ENCODE peak calls at places on chromosome X, in ten cellular contexts. One of them, this sample, is unnamed.

GRCh38 chrX:148500428-148501120 is at the start of gene AFF2:
- DNase-seq in K562: no peak
- DNase-seq in upper lobe of left lung: peak
- DNase-seq in stomach: peak
- DNase-seq in HCT116: no peak
- DNase-seq in endothelial cell of umbilical vein: peak
- DNase-seq in GM12878: no peak
- DNase-seq in HepG2: no peak
- DNase-seq in breast epithelium: no peak
- DNase-seq in H1: peak
- DNase-seq in this sample: peak

GRCh38 chrX:57595381-57595811 is 3.6 kb downstream of the ZXDB start:
- DNase-seq in K562: no peak
- DNase-seq in upper lobe of left lung: no peak
- DNase-seq in stomach: no peak
- DNase-seq in HCT116: no peak
- DNase-seq in endothelial cell of umbilical vein: peak
- DNase-seq in GM12878: no peak
- DNase-seq in HepG2: no peak
- DNase-seq in breast epithelium: no peak
- DNase-seq in H1: no peak
- DNase-seq in this sample: no peak

GRCh38 chrX:100652266-100652665 is 8.3 kb downstream of the SRPX2 start:
- DNase-seq in K562: no peak
- DNase-seq in upper lobe of left lung: no peak
- DNase-seq in stomach: no peak
- DNase-seq in HCT116: no peak
- DNase-seq in endothelial cell of umbilical vein: no peak
- DNase-seq in GM12878: no peak
- DNase-seq in HepG2: no peak
- DNase-seq in breast epithelium: no peak
- DNase-seq in H1: no peak
- DNase-seq in this sample: no peak

GRCh38 chrX:40207626-40208025 is 109.9 kb upstream of the BCOR start:
- DNase-seq in K562: peak
- DNase-seq in upper lobe of left lung: no peak
- DNase-seq in stomach: no peak
- DNase-seq in HCT116: no peak
- DNase-seq in endothelial cell of umbilical vein: no peak
- DNase-seq in GM12878: no peak
- DNase-seq in HepG2: no peak
- DNase-seq in breast epithelium: no peak
- DNase-seq in H1: no peak
- DNase-seq in this sample: no peak

GRCh38 chrX:1164322-1165288 is 47.8 kb downstream of the CRLF2 start:
- DNase-seq in K562: no peak
- DNase-seq in upper lobe of left lung: no peak
- DNase-seq in stomach: no peak
- DNase-seq in HCT116: no peak
- DNase-seq in endothelial cell of umbilical vein: no peak
- DNase-seq in GM12878: no peak
- DNase-seq in HepG2: no peak
- DNase-seq in breast epithelium: no peak
- DNase-seq in H1: peak
- DNase-seq in this sample: peak

GRCh38 chrX:126929071-126929470 is 109.5 kb downstream of the PRR32 start:
- DNase-seq in K562: no peak
- DNase-seq in upper lobe of left lung: no peak
- DNase-seq in stomach: no peak
- DNase-seq in HCT116: no peak
- DNase-seq in endothelial cell of umbilical vein: no peak
- DNase-seq in GM12878: no peak
- DNase-seq in HepG2: no peak
- DNase-seq in breast epithelium: no peak
- DNase-seq in H1: no peak
- DNase-seq in this sample: no peak

GRCh38 chrX:74242050-74242449 is 61.9 kb upstream of the ZCCHC13 start:
- DNase-seq in K562: no peak
- DNase-seq in upper lobe of left lung: no peak
- DNase-seq in stomach: no peak
- DNase-seq in HCT116: no peak
- DNase-seq in endothelial cell of umbilical vein: peak
- DNase-seq in GM12878: no peak
- DNase-seq in HepG2: peak
- DNase-seq in breast epithelium: no peak
- DNase-seq in H1: no peak
- DNase-seq in this sample: no peak

GRCh38 chrX:7294483-7294882 is 146.5 kb upstream of the PUDP start:
- DNase-seq in K562: no peak
- DNase-seq in upper lobe of left lung: no peak
- DNase-seq in stomach: no peak
- DNase-seq in HCT116: no peak
- DNase-seq in endothelial cell of umbilical vein: no peak
- DNase-seq in GM12878: no peak
- DNase-seq in HepG2: no peak
- DNase-seq in breast epithelium: no peak
- DNase-seq in H1: no peak
- DNase-seq in this sample: no peak

GRCh38 chrX:45006002-45006800 is 133.2 kb downstream of the KDM6A start:
- DNase-seq in K562: no peak
- DNase-seq in upper lobe of left lung: no peak
- DNase-seq in stomach: no peak
- DNase-seq in HCT116: peak
- DNase-seq in endothelial cell of umbilical vein: no peak
- DNase-seq in GM12878: no peak
- DNase-seq in HepG2: no peak
- DNase-seq in breast epithelium: no peak
- DNase-seq in H1: no peak
- DNase-seq in this sample: no peak

GRCh38 chrX:153946910-153947769 is 2.7 kb upstream of the RENBP start:
- DNase-seq in K562: peak
- DNase-seq in upper lobe of left lung: peak
- DNase-seq in stomach: peak
- DNase-seq in HCT116: peak
- DNase-seq in endothelial cell of umbilical vein: peak
- DNase-seq in GM12878: no peak
- DNase-seq in HepG2: peak
- DNase-seq in breast epithelium: no peak
- DNase-seq in H1: peak
- DNase-seq in this sample: peak

GRCh38 chrX:3268804-3269203 is 77.6 kb downstream of the MXRA5 start:
- DNase-seq in K562: no peak
- DNase-seq in upper lobe of left lung: no peak
- DNase-seq in stomach: no peak
- DNase-seq in HCT116: no peak
- DNase-seq in endothelial cell of umbilical vein: peak
- DNase-seq in GM12878: no peak
- DNase-seq in HepG2: no peak
- DNase-seq in breast epithelium: no peak
- DNase-seq in H1: no peak
- DNase-seq in this sample: no peak

DNA sequence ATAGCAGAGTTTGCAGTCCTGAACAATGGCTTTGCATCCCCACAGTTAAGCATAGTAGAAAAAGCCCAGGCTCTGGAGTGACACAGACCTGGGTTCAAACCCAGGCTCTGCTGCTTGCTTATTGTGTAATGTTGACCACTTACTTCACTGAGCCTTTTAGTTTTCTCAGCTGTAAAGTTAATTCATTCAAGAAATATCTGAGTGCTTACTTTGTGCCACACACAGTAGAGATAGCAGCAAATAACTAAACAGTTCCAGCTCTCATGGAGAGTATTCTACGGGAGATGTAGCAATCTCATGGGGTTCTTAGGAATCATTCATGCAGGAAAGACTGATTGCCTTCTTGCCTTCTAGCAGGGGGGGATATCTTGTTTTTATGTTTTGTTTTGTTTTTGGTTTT is 63.2 kb downstream of the SLC9A6 start:
- DNase-seq in K562: no peak
- DNase-seq in upper lobe of left lung: no peak
- DNase-seq in stomach: no peak
- DNase-seq in HCT116: no peak
- DNase-seq in endothelial cell of umbilical vein: no peak
- DNase-seq in GM12878: no peak
- DNase-seq in HepG2: no peak
- DNase-seq in breast epithelium: no peak
- DNase-seq in H1: no peak
- DNase-seq in this sample: no peak
- H3K27ac ChIP-seq in K562: no peak
- H3K27ac ChIP-seq in upper lobe of left lung: no peak
- H3K27ac ChIP-seq in stomach: no peak
- H3K27ac ChIP-seq in HCT116: no peak
- H3K27ac ChIP-seq in endothelial cell of umbilical vein: no peak
- H3K27ac ChIP-seq in GM12878: no peak
- H3K27ac ChIP-seq in HepG2: no peak
- H3K27ac ChIP-seq in breast epithelium: no peak
- H3K27ac ChIP-seq in H1: no peak
- H3K27ac ChIP-seq in this sample: no peak

GRCh38 chrX:14344172-14344940 is 185.0 kb upstream of the GLRA2 start:
- DNase-seq in K562: peak
- DNase-seq in upper lobe of left lung: no peak
- DNase-seq in stomach: no peak
- DNase-seq in HCT116: no peak
- DNase-seq in endothelial cell of umbilical vein: no peak
- DNase-seq in GM12878: no peak
- DNase-seq in HepG2: no peak
- DNase-seq in breast epithelium: no peak
- DNase-seq in H1: no peak
- DNase-seq in this sample: no peak

GRCh38 chrX:14351889-14352288 is 177.4 kb upstream of the GLRA2 start:
- DNase-seq in K562: no peak
- DNase-seq in upper lobe of left lung: no peak
- DNase-seq in stomach: no peak
- DNase-seq in HCT116: no peak
- DNase-seq in endothelial cell of umbilical vein: no peak
- DNase-seq in GM12878: no peak
- DNase-seq in HepG2: no peak
- DNase-seq in breast epithelium: no peak
- DNase-seq in H1: no peak
- DNase-seq in this sample: no peak

GRCh38 chrX:14352511-14352910 is 176.8 kb upstream of the GLRA2 start:
- DNase-seq in K562: no peak
- DNase-seq in upper lobe of left lung: no peak
- DNase-seq in stomach: no peak
- DNase-seq in HCT116: no peak
- DNase-seq in endothelial cell of umbilical vein: no peak
- DNase-seq in GM12878: no peak
- DNase-seq in HepG2: no peak
- DNase-seq in breast epithelium: no peak
- DNase-seq in H1: no peak
- DNase-seq in this sample: no peak

DNA sequence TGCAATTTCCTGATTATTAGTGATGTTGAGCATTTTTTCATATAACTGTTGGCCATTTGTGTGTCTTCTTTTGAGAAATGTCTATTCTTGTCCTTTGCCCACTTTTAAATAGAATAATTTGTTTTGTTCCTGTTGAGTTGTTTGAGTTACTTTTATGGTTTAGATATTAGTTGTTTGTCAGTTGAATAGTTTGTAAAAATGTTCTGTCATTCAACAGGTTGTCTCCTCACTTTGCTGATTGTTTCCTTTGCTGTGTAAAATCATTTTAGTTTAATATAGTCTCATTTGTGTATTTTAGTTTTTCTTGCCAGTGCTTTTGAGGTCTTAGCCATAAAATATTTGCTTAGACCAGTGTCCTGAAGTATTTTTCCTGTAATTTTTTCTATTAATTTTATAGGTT is 181.8 kb upstream of the GLRA2 start:
- DNase-seq in K562: no peak
- DNase-seq in upper lobe of left lung: no peak
- DNase-seq in stomach: no peak
- DNase-seq in HCT116: no peak
- DNase-seq in endothelial cell of umbilical vein: no peak
- DNase-seq in GM12878: no peak
- DNase-seq in HepG2: no peak
- DNase-seq in breast epithelium: no peak
- DNase-seq in H1: no peak
- DNase-seq in this sample: no peak
- TF ChIP-seq POLR2AphosphoS5 in K562: no peak
- TF ChIP-seq POLR2AphosphoS5 in upper lobe of left lung: no peak
- TF ChIP-seq POLR2AphosphoS5 in stomach: no peak
- TF ChIP-seq POLR2AphosphoS5 in HCT116: no peak
- TF ChIP-seq POLR2AphosphoS5 in endothelial cell of umbilical vein: no peak
- TF ChIP-seq POLR2AphosphoS5 in GM12878: no peak
- TF ChIP-seq POLR2AphosphoS5 in HepG2: no peak
- TF ChIP-seq POLR2AphosphoS5 in breast epithelium: no peak
- TF ChIP-seq POLR2AphosphoS5 in H1: no peak
- TF ChIP-seq POLR2AphosphoS5 in this sample: no peak

DNA sequence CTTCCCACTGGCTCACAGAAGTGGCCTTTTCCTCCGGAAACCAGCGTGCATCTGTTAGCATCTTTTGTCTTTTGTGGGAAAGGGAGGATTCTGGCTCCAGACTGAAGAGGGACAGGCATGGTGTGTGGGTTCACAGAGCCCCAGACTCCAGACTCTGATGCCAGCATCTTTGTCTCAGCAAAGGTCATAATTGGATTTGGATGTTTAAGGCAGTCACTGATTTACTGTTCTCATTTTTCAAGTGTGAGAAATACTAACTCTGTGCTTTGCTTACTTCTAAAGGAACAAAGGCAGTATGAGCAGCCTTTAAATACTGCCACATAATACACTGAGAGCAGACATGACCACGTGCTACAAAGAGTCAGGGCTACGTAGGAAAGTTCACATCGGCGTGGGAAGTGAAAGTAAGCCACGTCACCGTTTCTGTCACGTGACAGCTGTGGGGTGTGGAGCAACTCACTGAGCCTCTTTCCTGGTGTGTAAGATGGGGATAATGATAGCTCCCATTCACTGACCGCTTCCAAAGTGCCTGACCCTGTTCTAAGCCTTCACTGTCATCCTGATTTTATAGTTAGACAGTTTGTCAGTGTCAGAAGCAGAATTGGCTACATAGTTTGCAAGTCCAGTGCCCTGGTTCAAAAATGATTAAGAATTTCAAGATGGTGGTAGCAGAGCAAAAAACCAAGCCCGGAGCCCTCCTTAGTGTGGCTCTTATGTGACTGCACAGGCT is 24.8 kb upstream of the TMSB4X start:
- DNase-seq in K562: peak
- DNase-seq in upper lobe of left lung: peak
- DNase-seq in stomach: peak
- DNase-seq in HCT116: no peak
- DNase-seq in endothelial cell of umbilical vein: peak
- DNase-seq in GM12878: peak
- DNase-seq in HepG2: no peak
- DNase-seq in breast epithelium: peak
- DNase-seq in H1: no peak
- DNase-seq in this sample: peak
- TF ChIP-seq POLR2A in K562: no peak
- TF ChIP-seq POLR2A in upper lobe of left lung: no peak
- TF ChIP-seq POLR2A in stomach: no peak
- TF ChIP-seq POLR2A in HCT116: no peak
- TF ChIP-seq POLR2A in endothelial cell of umbilical vein: no peak
- TF ChIP-seq POLR2A in GM12878: peak
- TF ChIP-seq POLR2A in HepG2: no peak
- TF ChIP-seq POLR2A in breast epithelium: no peak
- TF ChIP-seq POLR2A in H1: no peak
- TF ChIP-seq POLR2A in this sample: no peak

DNA sequence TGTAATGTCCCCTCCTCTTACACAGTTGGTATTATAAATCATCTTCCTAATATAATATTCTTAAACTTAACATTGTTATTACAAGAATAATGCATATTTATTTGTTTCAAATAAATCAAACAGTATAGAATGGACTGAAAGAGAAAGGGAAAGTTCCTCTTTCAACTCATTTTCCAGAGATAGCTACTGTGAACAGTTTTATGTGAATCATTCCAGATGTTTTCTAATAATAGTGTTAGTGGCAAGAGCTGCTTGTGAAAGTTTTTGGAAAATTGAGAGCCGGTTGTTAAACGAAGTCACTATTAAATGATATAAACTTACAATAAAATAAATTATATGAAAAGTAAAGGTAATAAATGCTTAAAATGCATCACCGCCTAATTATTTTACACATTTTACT is 14.5 kb downstream of the TMSB4X start:
- DNase-seq in K562: no peak
- DNase-seq in upper lobe of left lung: no peak
- DNase-seq in stomach: no peak
- DNase-seq in HCT116: no peak
- DNase-seq in endothelial cell of umbilical vein: no peak
- DNase-seq in GM12878: no peak
- DNase-seq in HepG2: no peak
- DNase-seq in breast epithelium: no peak
- DNase-seq in H1: no peak
- DNase-seq in this sample: no peak
- H3K27ac ChIP-seq in K562: no peak
- H3K27ac ChIP-seq in upper lobe of left lung: no peak
- H3K27ac ChIP-seq in stomach: peak
- H3K27ac ChIP-seq in HCT116: no peak
- H3K27ac ChIP-seq in endothelial cell of umbilical vein: no peak
- H3K27ac ChIP-seq in GM12878: no peak
- H3K27ac ChIP-seq in HepG2: no peak
- H3K27ac ChIP-seq in breast epithelium: peak
- H3K27ac ChIP-seq in H1: no peak
- H3K27ac ChIP-seq in this sample: no peak

This sample was measured in spleen.